ENCODE peak calls at places on chromosomes 2 and 18, in six cellular contexts. N is naive thymus-derived CD8-positive, alpha-beta T cell; Z is foreskin fibroblast; P is CD4-positive, alpha-beta T cell; L is nephron progenitor cell; J is activated naive CD4-positive, alpha-beta T cell. M is an unnamed sample.

GRCh38 chr2:20129320-20130274 is 78.2 kb upstream of the LAPTM4A start:
- DNase-seq in P (no peak), J (no peak), Z (no peak), L (no peak), N (no peak), M (no peak)

GRCh38 chr2:79860233-79861058 is 347.6 kb downstream of the CTNNA2 start:
- DNase-seq in P (no peak), Z (no peak), L (no peak), J (no peak), N (no peak), M (no peak)

GRCh38 chr2:196088209-196088608 is 19.6 kb upstream of the DNAH7 start:
- DNase-seq in J (no peak), P (no peak), L (no peak), N (no peak), Z (peak; percentile 65), M (no peak)

GRCh38 chr2:56185101-56185581 is 1.4 kb downstream of the CCDC85A start:
- DNase-seq in P (no peak), Z (no peak), N (no peak), J (no peak), L (peak; percentile 36), M (no peak)

GRCh38 chr2:75186829-75187228 is 12.5 kb downstream of the TACR1 start:
- DNase-seq in N (no peak), P (no peak), Z (no peak), L (no peak), J (no peak), M (no peak)

GRCh38 chr18:75075429-75075841 is 133.5 kb downstream of the PTGR3 start:
- DNase-seq in Z (no peak), L (no peak), P (no peak), N (no peak), J (no peak), M (no peak)

GRCh38 chr2:197054437-197054836 is 127.9 kb upstream of the PGAP1 start:
- DNase-seq in N (no peak), P (no peak), Z (no peak), L (no peak), J (no peak), M (no peak)

GRCh38 chr2:69731575-69731974 is 10.4 kb upstream of the ANXA4 start:
- DNase-seq in P (no peak), J (no peak), Z (no peak), L (no peak), N (no peak), M (no peak)

GRCh38 chr2:53129851-53130250 is 637.8 kb upstream of the CHAC2 start:
- DNase-seq in Z (peak; percentile 55), P (no peak), J (no peak), N (no peak), L (no peak), M (no peak)

GRCh38 chr18:78792736-78793135 is 186.9 kb upstream of the SALL3 start:
- DNase-seq in P (no peak), N (no peak), L (no peak), Z (no peak), J (no peak), M (no peak)

GRCh38 chr2:154697422-154698237 is 865 bp upstream of the KCNJ3 start:
- DNase-seq in P (no peak), N (no peak), J (no peak), Z (no peak), L (peak; percentile 72), M (no peak)

M was measured in T-helper 9 cell.